ENCODE peak calls at places on chromosomes 7 and 10, in eight cellular contexts. E is SK-N-SH, R is GM12891, W is spleen, S is breast epithelium, J is GM23338, L is esophagus muscularis mucosa, V is upper lobe of left lung. N is an unnamed sample.

GRCh38 chr7:111363099-111363498 is 199.2 kb downstream of the IMMP2L start:
- DNase-seq in E (no peak), R (no peak), W (no peak), S (no peak), J (no peak), L (no peak), V (no peak), N (no peak)

GRCh38 chr10:22783807-22784206 is 69.4 kb upstream of the PIP4K2A start:
- DNase-seq in E (no peak), R (no peak), W (no peak), S (no peak), J (no peak), L (no peak), V (no peak), N (no peak)

GRCh38 chr10:75229961-75230360 is 5.8 kb downstream of the COMTD1 start:
- DNase-seq in E (no peak), R (no peak), W (no peak), S (no peak), J (no peak), L (no peak), V (no peak), N (no peak)

GRCh38 chr7:45930967-45931366 is 9.9 kb upstream of the IGFBP3 start:
- DNase-seq in E (no peak), R (no peak), W (no peak), S (no peak), J (no peak), L (no peak), V (no peak), N (no peak)

GRCh38 chr10:58424176-58424575 is 39.0 kb downstream of the TFAM start:
- DNase-seq in E (no peak), R (no peak), W (no peak), S (no peak), J (no peak), L (no peak), V (no peak), N (no peak)

GRCh38 chr7:98112077-98112476 is 5.4 kb downstream of the LMTK2 start:
- DNase-seq in E (no peak), R (no peak), W (no peak), S (no peak), J (no peak), L (no peak), V (no peak), N (no peak)

GRCh38 chr10:121076760-121077159 is 225.6 kb downstream of the WDR11 start:
- DNase-seq in E (no peak), R (no peak), W (no peak), S (peak), J (no peak), L (no peak), V (no peak), N (peak)

GRCh38 chr7:156892086-156892800 is 740 bp downstream of the LMBR1 start:
- DNase-seq in E (peak), R (peak), W (peak), S (no peak), J (peak), L (no peak), V (peak), N (peak)

GRCh38 chr7:137970263-137970975 is 31.5 kb downstream of the CREB3L2 start:
- DNase-seq in E (no peak), R (no peak), W (no peak), S (peak), J (no peak), L (no peak), V (no peak), N (peak)

GRCh38 chr7:77570330-77571011 is 33.4 kb downstream of the PTPN12 start:
- DNase-seq in E (no peak), R (no peak), W (no peak), S (no peak), J (no peak), L (no peak), V (no peak), N (no peak)

GRCh38 chr7:86295526-86295925 is 348.2 kb upstream of the GRM3 start:
- DNase-seq in E (no peak), R (no peak), W (no peak), S (no peak), J (no peak), L (no peak), V (no peak), N (no peak)

GRCh38 chr7:21967500-21968099 is 21.9 kb upstream of the CDCA7L start:
- DNase-seq in E (no peak), R (no peak), W (no peak), S (no peak), J (no peak), L (peak), V (no peak), N (no peak)

GRCh38 chr7:2757904-2758672 is 70.1 kb downstream of the AMZ1 start:
- DNase-seq in E (peak), R (no peak), W (no peak), S (no peak), J (no peak), L (no peak), V (no peak), N (peak)

GRCh38 chr10:48667960-48668541 is 16.6 kb upstream of the WDFY4 start:
- DNase-seq in E (no peak), R (no peak), W (peak), S (no peak), J (no peak), L (peak), V (no peak), N (no peak)

GRCh38 chr10:111137587-111137986 is 60.8 kb downstream of the ADRA2A start:
- DNase-seq in E (no peak), R (no peak), W (no peak), S (no peak), J (no peak), L (no peak), V (no peak), N (no peak)

GRCh38 chr10:36450385-36450784 is 675.0 kb upstream of the ANKRD30A start:
- DNase-seq in E (no peak), R (no peak), W (no peak), S (no peak), J (peak), L (no peak), V (no peak), N (no peak)

GRCh38 chr10:32446701-32447406 is 914 bp downstream of the CCDC7 start:
- DNase-seq in E (peak), R (no peak), W (no peak), S (no peak), J (peak), L (no peak), V (no peak), N (no peak)

GRCh38 chr7:151008511-151009323 is 15.6 kb downstream of the ATG9B start:
- DNase-seq in E (peak), R (no peak), W (peak), S (no peak), J (peak), L (no peak), V (peak), N (no peak)

GRCh38 chr7:154874409-154875113 is 128.4 kb downstream of the PAXIP1 start:
- DNase-seq in E (no peak), R (no peak), W (peak), S (no peak), J (no peak), L (no peak), V (no peak), N (no peak)

GRCh38 chr7:155357573-155358041 is 59.9 kb downstream of the INSIG1 start:
- DNase-seq in E (no peak), R (no peak), W (peak), S (peak), J (no peak), L (no peak), V (no peak), N (no peak)

GRCh38 chr7:90701021-90701420 is 104.9 kb downstream of the CDK14 start:
- DNase-seq in E (no peak), R (no peak), W (no peak), S (no peak), J (no peak), L (no peak), V (no peak), N (no peak)

GRCh38 chr7:87058739-87059524 is 522 bp downstream of the ELAPOR2 start:
- DNase-seq in E (peak), R (peak), W (no peak), S (peak), J (peak), L (no peak), V (no peak), N (peak)

GRCh38 chr7:85602196-85602595 is 415.3 kb upstream of the SEMA3D start:
- DNase-seq in E (no peak), R (no peak), W (no peak), S (no peak), J (no peak), L (no peak), V (no peak), N (no peak)

DNA sequence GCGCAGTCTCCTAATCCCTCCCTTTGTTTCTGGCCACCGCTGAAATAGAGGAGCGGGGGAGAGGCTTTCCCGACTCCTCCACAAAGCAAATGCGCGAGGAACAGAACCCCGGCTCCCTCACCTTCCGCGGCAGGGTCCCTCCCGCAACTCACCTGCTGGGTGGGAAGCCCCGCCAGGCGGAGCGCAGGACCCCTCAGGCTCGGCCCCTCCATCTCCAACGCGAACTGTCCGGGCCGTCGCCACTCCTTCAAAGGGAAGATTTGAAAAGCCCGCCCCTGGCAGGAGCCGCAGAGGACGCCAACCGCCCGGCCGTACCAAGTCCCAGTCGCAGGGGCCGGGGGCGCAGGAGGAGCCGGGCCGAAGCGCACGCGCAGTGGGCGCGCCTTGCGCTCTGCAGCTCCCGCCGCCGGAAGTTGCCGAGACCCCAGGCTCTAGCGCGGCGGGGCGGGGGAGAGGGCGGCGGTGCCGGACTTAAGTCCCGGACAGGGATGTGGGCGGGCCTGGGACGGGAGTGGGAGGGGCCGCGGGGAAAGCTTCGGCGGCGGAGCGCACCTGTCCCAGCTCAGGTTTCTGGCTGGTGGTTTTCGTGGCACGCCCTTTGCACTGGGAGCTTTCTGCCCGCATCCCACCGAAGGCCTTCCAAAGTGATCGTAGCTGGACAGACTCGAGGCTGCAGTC is at the start of gene RTKN2:
- DNase-seq in E (peak), R (peak), W (peak), S (peak), J (peak), L (no peak), V (peak), N (peak)
- TF ChIP-seq POLR2AphosphoS5 in E (peak), R (no peak), W (peak), S (peak), J (peak), L (peak), V (peak), N (peak)

GRCh38 chr7:27116019-27116411 is 13.5 kb upstream of the HOXA2 start:
- DNase-seq in E (no peak), R (no peak), W (no peak), S (no peak), J (no peak), L (no peak), V (no peak), N (no peak)

GRCh38 chr7:27113991-27114866 is 11.7 kb upstream of the HOXA2 start:
- DNase-seq in E (peak), R (no peak), W (no peak), S (no peak), J (peak), L (no peak), V (peak), N (peak)

GRCh38 chr7:27116521-27116946 is 14.0 kb downstream of the HOXA4 start:
- DNase-seq in E (no peak), R (no peak), W (no peak), S (no peak), J (no peak), L (no peak), V (no peak), N (no peak)

GRCh38 chr7:27116962-27117686 is 13.4 kb downstream of the HOXA4 start:
- DNase-seq in E (no peak), R (no peak), W (no peak), S (no peak), J (no peak), L (no peak), V (no peak), N (no peak)

GRCh38 chr7:27115161-27116018 is 12.9 kb upstream of the HOXA2 start:
- DNase-seq in E (no peak), R (no peak), W (no peak), S (no peak), J (peak), L (no peak), V (peak), N (peak)
- TF ChIP-seq POLR2AphosphoS5 in E (no peak), R (no peak), W (no peak), S (peak), J (no peak), L (peak), V (peak), N (peak)

DNA sequence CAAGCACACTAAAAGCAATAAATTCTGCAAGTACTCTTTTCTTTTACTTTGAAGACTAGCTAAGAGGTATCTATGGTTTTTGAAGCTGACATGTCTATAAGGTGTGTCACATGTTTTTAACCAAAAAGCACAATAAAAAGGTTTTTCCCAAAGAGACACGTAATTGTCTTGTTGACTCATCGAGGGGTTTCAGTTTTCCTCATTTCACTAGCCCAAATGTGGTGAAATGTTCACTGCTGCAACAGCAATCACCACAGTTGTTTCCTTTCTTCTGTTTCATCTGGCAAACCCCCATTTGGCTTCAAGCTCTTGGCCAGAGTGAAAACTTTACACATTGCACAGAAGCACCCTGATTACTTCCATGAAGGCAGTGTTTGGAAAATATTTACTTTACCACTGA is 3.8 kb upstream of the HOXA4 start:
- DNase-seq in E (no peak), R (no peak), W (no peak), S (no peak), J (no peak), L (no peak), V (no peak), N (no peak)
- TF ChIP-seq POLR2AphosphoS5 in E (no peak), R (no peak), W (no peak), S (peak), J (no peak), L (peak), V (peak), N (peak)

GRCh38 chr7:84194484-84195260 is at the start of gene SEMA3A:
- DNase-seq in E (peak), R (no peak), W (no peak), S (no peak), J (peak), L (no peak), V (no peak), N (peak)
- TF ChIP-seq POLR2AphosphoS5 in E (no peak), R (no peak), W (no peak), S (no peak), J (peak), L (peak), V (no peak), N (no peak)

DNA sequence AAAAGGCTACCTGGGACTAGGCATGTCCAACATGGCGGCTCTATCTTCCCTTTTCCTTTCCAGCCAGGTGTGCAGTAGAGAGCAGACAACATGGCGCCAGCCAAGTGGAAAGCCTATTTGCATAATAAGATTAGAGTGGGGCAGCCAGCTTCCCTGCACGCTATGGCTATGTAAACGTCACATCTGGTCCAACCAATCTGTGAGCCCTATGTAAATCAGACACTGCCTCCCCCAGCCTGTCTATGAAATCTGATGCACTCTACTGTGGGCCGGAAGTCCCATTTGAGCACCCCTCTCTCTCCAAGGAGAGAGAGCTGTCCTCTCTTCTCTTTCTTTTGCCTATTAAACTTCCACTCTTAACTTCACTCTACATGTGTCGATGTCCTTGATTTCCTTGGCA is 984.9 kb upstream of the AUTS2 start:
- DNase-seq in E (no peak), R (no peak), W (no peak), S (no peak), J (no peak), L (no peak), V (no peak), N (no peak)
- TF ChIP-seq POLR2AphosphoS5 in E (no peak), R (no peak), W (no peak), S (no peak), J (no peak), L (no peak), V (no peak), N (no peak)

GRCh38 chr7:64574481-64575159 is 11.7 kb upstream of the ZNF680 start:
- DNase-seq in E (peak), R (no peak), W (no peak), S (peak), J (peak), L (no peak), V (no peak), N (no peak)
- TF ChIP-seq POLR2AphosphoS5 in E (peak), R (no peak), W (no peak), S (no peak), J (peak), L (no peak), V (no peak), N (no peak)

GRCh38 chr10:104120903-104121484 is 977 bp upstream of the SFR1 start:
- DNase-seq in E (peak), R (no peak), W (peak), S (peak), J (peak), L (peak), V (peak), N (peak)
- TF ChIP-seq POLR2AphosphoS5 in E (peak), R (no peak), W (no peak), S (no peak), J (no peak), L (peak), V (peak), N (peak)

N was measured in prostate gland.